ENCODE peak calls at places on chromosome 18, in six cellular contexts. One of them, this sample, is unnamed.

GRCh38 chr18:24837065-24837464 is 376.6 kb downstream of the HRH4 start:
- DNase-seq in spleen: no peak
- DNase-seq in CD8-positive, alpha-beta T cell: no peak
- DNase-seq in Right ventricle myocardium superior: no peak
- DNase-seq in NCI-H1092: no peak
- DNase-seq in NCI-H748 treated with DMSO at 0.1 percent for 48 hours: no peak
- DNase-seq in this sample: no peak

GRCh38 chr18:46754661-46755292 is 2.1 kb downstream of the ST8SIA5 start:
- DNase-seq in Right ventricle myocardium superior: no peak
- DNase-seq in spleen: no peak
- DNase-seq in NCI-H1092: peak; percentile 38
- DNase-seq in NCI-H748 treated with DMSO at 0.1 percent for 48 hours: peak; percentile 77
- DNase-seq in CD8-positive, alpha-beta T cell: no peak
- DNase-seq in this sample: no peak

GRCh38 chr18:45562567-45563479 is 52.5 kb upstream of the SLC14A2 start:
- DNase-seq in NCI-H748 treated with DMSO at 0.1 percent for 48 hours: no peak
- DNase-seq in Right ventricle myocardium superior: peak; percentile 76
- DNase-seq in CD8-positive, alpha-beta T cell: no peak
- DNase-seq in NCI-H1092: no peak
- DNase-seq in spleen: no peak
- DNase-seq in this sample: no peak

GRCh38 chr18:28735731-28736130 is 558.8 kb upstream of the CDH2 start:
- DNase-seq in Right ventricle myocardium superior: no peak
- DNase-seq in NCI-H748 treated with DMSO at 0.1 percent for 48 hours: no peak
- DNase-seq in CD8-positive, alpha-beta T cell: no peak
- DNase-seq in NCI-H1092: no peak
- DNase-seq in spleen: no peak
- DNase-seq in this sample: no peak

GRCh38 chr18:505483-506122 is 5.1 kb upstream of the COLEC12 start:
- DNase-seq in spleen: no peak
- DNase-seq in NCI-H1092: no peak
- DNase-seq in CD8-positive, alpha-beta T cell: no peak
- DNase-seq in Right ventricle myocardium superior: no peak
- DNase-seq in NCI-H748 treated with DMSO at 0.1 percent for 48 hours: peak; percentile 26
- DNase-seq in this sample: no peak

GRCh38 chr18:37564796-37565137 is 831 bp downstream of the CELF4 start:
- DNase-seq in NCI-H1092: no peak
- DNase-seq in Right ventricle myocardium superior: peak; percentile 67
- DNase-seq in CD8-positive, alpha-beta T cell: no peak
- DNase-seq in NCI-H748 treated with DMSO at 0.1 percent for 48 hours: no peak
- DNase-seq in spleen: peak; percentile 77
- DNase-seq in this sample: peak; percentile 75

GRCh38 chr18:24502621-24503020 is 42.2 kb downstream of the HRH4 start:
- DNase-seq in Right ventricle myocardium superior: no peak
- DNase-seq in CD8-positive, alpha-beta T cell: no peak
- DNase-seq in NCI-H1092: no peak
- DNase-seq in spleen: no peak
- DNase-seq in NCI-H748 treated with DMSO at 0.1 percent for 48 hours: peak; percentile 65
- DNase-seq in this sample: no peak

GRCh38 chr18:73613706-73614340 is 533.8 kb downstream of the FBXO15 start:
- DNase-seq in spleen: no peak
- DNase-seq in NCI-H748 treated with DMSO at 0.1 percent for 48 hours: no peak
- DNase-seq in Right ventricle myocardium superior: no peak
- DNase-seq in CD8-positive, alpha-beta T cell: no peak
- DNase-seq in NCI-H1092: no peak
- DNase-seq in this sample: no peak

GRCh38 chr18:59691046-59691395 is 6.2 kb downstream of the CCBE1 start:
- DNase-seq in NCI-H1092: peak; percentile 17
- DNase-seq in NCI-H748 treated with DMSO at 0.1 percent for 48 hours: no peak
- DNase-seq in spleen: no peak
- DNase-seq in Right ventricle myocardium superior: no peak
- DNase-seq in CD8-positive, alpha-beta T cell: no peak
- DNase-seq in this sample: no peak

GRCh38 chr18:33576999-33577687 is 876 bp upstream of the ASXL3 start:
- DNase-seq in NCI-H1092: no peak
- DNase-seq in CD8-positive, alpha-beta T cell: no peak
- DNase-seq in spleen: no peak
- DNase-seq in NCI-H748 treated with DMSO at 0.1 percent for 48 hours: peak; percentile 20
- DNase-seq in Right ventricle myocardium superior: no peak
- DNase-seq in this sample: no peak

GRCh38 chr18:58025733-58026132 is 18.3 kb upstream of the NEDD4L start:
- DNase-seq in CD8-positive, alpha-beta T cell: no peak
- DNase-seq in Right ventricle myocardium superior: no peak
- DNase-seq in NCI-H1092: no peak
- DNase-seq in spleen: no peak
- DNase-seq in NCI-H748 treated with DMSO at 0.1 percent for 48 hours: no peak
- DNase-seq in this sample: no peak

GRCh38 chr18:10291568-10291981 is 162.9 kb upstream of the APCDD1 start:
- DNase-seq in CD8-positive, alpha-beta T cell: no peak
- DNase-seq in NCI-H748 treated with DMSO at 0.1 percent for 48 hours: no peak
- DNase-seq in Right ventricle myocardium superior: no peak
- DNase-seq in NCI-H1092: no peak
- DNase-seq in spleen: no peak
- DNase-seq in this sample: no peak

GRCh38 chr18:48033770-48034650 is 103.6 kb upstream of the SMAD2 start:
- DNase-seq in CD8-positive, alpha-beta T cell: no peak
- DNase-seq in NCI-H748 treated with DMSO at 0.1 percent for 48 hours: no peak
- DNase-seq in NCI-H1092: no peak
- DNase-seq in Right ventricle myocardium superior: no peak
- DNase-seq in spleen: peak; percentile 62
- DNase-seq in this sample: peak; percentile 75

GRCh38 chr18:75502286-75502685 is 74.8 kb upstream of the SMIM21 start:
- DNase-seq in spleen: no peak
- DNase-seq in Right ventricle myocardium superior: no peak
- DNase-seq in NCI-H1092: no peak
- DNase-seq in CD8-positive, alpha-beta T cell: no peak
- DNase-seq in NCI-H748 treated with DMSO at 0.1 percent for 48 hours: no peak
- DNase-seq in this sample: no peak

GRCh38 chr18:48860276-48861180 is 90.2 kb downstream of the SMAD7 start:
- DNase-seq in spleen: peak; percentile 45
- DNase-seq in NCI-H1092: peak; percentile 63
- DNase-seq in Right ventricle myocardium superior: no peak
- DNase-seq in CD8-positive, alpha-beta T cell: no peak
- DNase-seq in NCI-H748 treated with DMSO at 0.1 percent for 48 hours: no peak
- DNase-seq in this sample: no peak

GRCh38 chr18:60067426-60068210 is 167.8 kb downstream of the PMAIP1 start:
- DNase-seq in CD8-positive, alpha-beta T cell: no peak
- DNase-seq in NCI-H748 treated with DMSO at 0.1 percent for 48 hours: no peak
- DNase-seq in NCI-H1092: no peak
- DNase-seq in spleen: no peak
- DNase-seq in Right ventricle myocardium superior: no peak
- DNase-seq in this sample: no peak

GRCh38 chr18:23593720-23594119 is 7.4 kb upstream of the NPC1 start:
- DNase-seq in Right ventricle myocardium superior: no peak
- DNase-seq in NCI-H748 treated with DMSO at 0.1 percent for 48 hours: no peak
- DNase-seq in spleen: no peak
- DNase-seq in NCI-H1092: no peak
- DNase-seq in CD8-positive, alpha-beta T cell: no peak
- DNase-seq in this sample: no peak

GRCh38 chr18:22517356-22517755 is 99.6 kb upstream of the CTAGE1 start:
- DNase-seq in NCI-H1092: no peak
- DNase-seq in CD8-positive, alpha-beta T cell: no peak
- DNase-seq in Right ventricle myocardium superior: no peak
- DNase-seq in spleen: no peak
- DNase-seq in NCI-H748 treated with DMSO at 0.1 percent for 48 hours: no peak
- DNase-seq in this sample: no peak

GRCh38 chr18:59079264-59079972 is 60.3 kb upstream of the SEC11C start:
- DNase-seq in Right ventricle myocardium superior: no peak
- DNase-seq in NCI-H748 treated with DMSO at 0.1 percent for 48 hours: peak; percentile 64
- DNase-seq in spleen: no peak
- DNase-seq in CD8-positive, alpha-beta T cell: no peak
- DNase-seq in NCI-H1092: peak; percentile 60
- DNase-seq in this sample: no peak

GRCh38 chr18:73715228-73715670 is 432.4 kb downstream of the FBXO15 start:
- DNase-seq in NCI-H748 treated with DMSO at 0.1 percent for 48 hours: peak; percentile 33
- DNase-seq in NCI-H1092: no peak
- DNase-seq in CD8-positive, alpha-beta T cell: no peak
- DNase-seq in spleen: no peak
- DNase-seq in Right ventricle myocardium superior: no peak
- DNase-seq in this sample: no peak

GRCh38 chr18:56475250-56475649 is 163.1 kb downstream of the TXNL1 start:
- DNase-seq in Right ventricle myocardium superior: no peak
- DNase-seq in NCI-H748 treated with DMSO at 0.1 percent for 48 hours: no peak
- DNase-seq in NCI-H1092: no peak
- DNase-seq in spleen: no peak
- DNase-seq in CD8-positive, alpha-beta T cell: no peak
- DNase-seq in this sample: no peak

GRCh38 chr18:61829108-61829507 is 63.7 kb downstream of the RNF152 start:
- DNase-seq in Right ventricle myocardium superior: no peak
- DNase-seq in NCI-H748 treated with DMSO at 0.1 percent for 48 hours: no peak
- DNase-seq in spleen: no peak
- DNase-seq in CD8-positive, alpha-beta T cell: no peak
- DNase-seq in NCI-H1092: no peak
- DNase-seq in this sample: no peak

GRCh38 chr18:48455555-48456478 is 46.6 kb upstream of the ZBTB7C start:
- DNase-seq in CD8-positive, alpha-beta T cell: peak; percentile 35
- DNase-seq in spleen: no peak
- DNase-seq in NCI-H1092: no peak
- DNase-seq in NCI-H748 treated with DMSO at 0.1 percent for 48 hours: no peak
- DNase-seq in Right ventricle myocardium superior: no peak
- DNase-seq in this sample: no peak

GRCh38 chr18:34222396-34223163 is 2.1 kb downstream of the NOL4 start:
- DNase-seq in Right ventricle myocardium superior: peak; percentile 42
- DNase-seq in spleen: peak; percentile 70
- DNase-seq in CD8-positive, alpha-beta T cell: no peak
- DNase-seq in NCI-H1092: peak; percentile 84
- DNase-seq in NCI-H748 treated with DMSO at 0.1 percent for 48 hours: peak; percentile 79
- DNase-seq in this sample: peak; percentile 88

GRCh38 chr18:47893939-47894699 is 36.3 kb downstream of the SMAD2 start:
- DNase-seq in NCI-H1092: no peak
- DNase-seq in Right ventricle myocardium superior: no peak
- DNase-seq in spleen: no peak
- DNase-seq in CD8-positive, alpha-beta T cell: no peak
- DNase-seq in NCI-H748 treated with DMSO at 0.1 percent for 48 hours: no peak
- DNase-seq in this sample: no peak

GRCh38 chr18:38606841-38607240 is 1041.2 kb upstream of the CELF4 start:
- DNase-seq in NCI-H1092: no peak
- DNase-seq in NCI-H748 treated with DMSO at 0.1 percent for 48 hours: no peak
- DNase-seq in Right ventricle myocardium superior: no peak
- DNase-seq in spleen: no peak
- DNase-seq in CD8-positive, alpha-beta T cell: no peak
- DNase-seq in this sample: no peak

GRCh38 chr18:59952283-59953007 is 52.6 kb downstream of the PMAIP1 start:
- DNase-seq in CD8-positive, alpha-beta T cell: no peak
- DNase-seq in NCI-H748 treated with DMSO at 0.1 percent for 48 hours: peak; percentile 40
- DNase-seq in NCI-H1092: no peak
- DNase-seq in Right ventricle myocardium superior: no peak
- DNase-seq in spleen: no peak
- DNase-seq in this sample: no peak

GRCh38 chr18:3281456-3282400 is 19.8 kb downstream of the MYL12B start:
- DNase-seq in NCI-H1092: peak; percentile 42
- DNase-seq in Right ventricle myocardium superior: no peak
- DNase-seq in spleen: no peak
- DNase-seq in CD8-positive, alpha-beta T cell: no peak
- DNase-seq in NCI-H748 treated with DMSO at 0.1 percent for 48 hours: peak; percentile 67
- DNase-seq in this sample: no peak

GRCh38 chr18:457120-457519 is 43.4 kb downstream of the COLEC12 start:
- DNase-seq in CD8-positive, alpha-beta T cell: no peak
- DNase-seq in NCI-H1092: no peak
- DNase-seq in Right ventricle myocardium superior: peak; percentile 70
- DNase-seq in spleen: no peak
- DNase-seq in NCI-H748 treated with DMSO at 0.1 percent for 48 hours: no peak
- DNase-seq in this sample: no peak

GRCh38 chr18:38421016-38421415 is 855.4 kb upstream of the CELF4 start:
- DNase-seq in spleen: no peak
- DNase-seq in CD8-positive, alpha-beta T cell: no peak
- DNase-seq in Right ventricle myocardium superior: no peak
- DNase-seq in NCI-H1092: no peak
- DNase-seq in NCI-H748 treated with DMSO at 0.1 percent for 48 hours: no peak
- DNase-seq in this sample: no peak

GRCh38 chr18:12236934-12237832 is 17.0 kb upstream of the CIDEA start:
- DNase-seq in spleen: peak; percentile 91
- DNase-seq in CD8-positive, alpha-beta T cell: peak; percentile 42
- DNase-seq in NCI-H748 treated with DMSO at 0.1 percent for 48 hours: peak; percentile 9
- DNase-seq in NCI-H1092: peak; percentile 14
- DNase-seq in Right ventricle myocardium superior: peak; percentile 88
- DNase-seq in this sample: no peak

GRCh38 chr18:79512461-79513380 is 117.0 kb downstream of the NFATC1 start:
- DNase-seq in spleen: peak; percentile 74
- DNase-seq in NCI-H748 treated with DMSO at 0.1 percent for 48 hours: no peak
- DNase-seq in Right ventricle myocardium superior: no peak
- DNase-seq in NCI-H1092: no peak
- DNase-seq in CD8-positive, alpha-beta T cell: no peak
- DNase-seq in this sample: peak; percentile 82

GRCh38 chr18:50696929-50697328 is 122.9 kb downstream of the MRO start:
- DNase-seq in NCI-H748 treated with DMSO at 0.1 percent for 48 hours: no peak
- DNase-seq in CD8-positive, alpha-beta T cell: no peak
- DNase-seq in Right ventricle myocardium superior: no peak
- DNase-seq in NCI-H1092: no peak
- DNase-seq in spleen: no peak
- DNase-seq in this sample: peak; percentile 83

GRCh38 chr18:61694236-61694635 is 198.6 kb downstream of the RNF152 start:
- DNase-seq in spleen: no peak
- DNase-seq in CD8-positive, alpha-beta T cell: no peak
- DNase-seq in Right ventricle myocardium superior: no peak
- DNase-seq in NCI-H748 treated with DMSO at 0.1 percent for 48 hours: no peak
- DNase-seq in NCI-H1092: no peak
- DNase-seq in this sample: no peak

GRCh38 chr18:57430166-57430958 is 4.8 kb upstream of the ONECUT2 start:
- DNase-seq in spleen: no peak
- DNase-seq in Right ventricle myocardium superior: no peak
- DNase-seq in NCI-H748 treated with DMSO at 0.1 percent for 48 hours: no peak
- DNase-seq in CD8-positive, alpha-beta T cell: no peak
- DNase-seq in NCI-H1092: no peak
- DNase-seq in this sample: no peak

GRCh38 chr18:79873449-79874110 is 75.8 kb downstream of the KCNG2 start:
- DNase-seq in NCI-H1092: no peak
- DNase-seq in Right ventricle myocardium superior: peak; percentile 44
- DNase-seq in spleen: peak; percentile 63
- DNase-seq in NCI-H748 treated with DMSO at 0.1 percent for 48 hours: no peak
- DNase-seq in CD8-positive, alpha-beta T cell: no peak
- DNase-seq in this sample: peak; percentile 88

GRCh38 chr18:36302676-36303075 is 5.2 kb downstream of the FHOD3 start:
- DNase-seq in spleen: no peak
- DNase-seq in CD8-positive, alpha-beta T cell: no peak
- DNase-seq in NCI-H1092: no peak
- DNase-seq in NCI-H748 treated with DMSO at 0.1 percent for 48 hours: no peak
- DNase-seq in Right ventricle myocardium superior: no peak
- DNase-seq in this sample: no peak

GRCh38 chr18:111292-112014 is 46.9 kb upstream of the USP14 start:
- DNase-seq in CD8-positive, alpha-beta T cell: peak; percentile 66
- DNase-seq in NCI-H1092: no peak
- DNase-seq in Right ventricle myocardium superior: peak; percentile 67
- DNase-seq in spleen: peak; percentile 89
- DNase-seq in NCI-H748 treated with DMSO at 0.1 percent for 48 hours: no peak
- DNase-seq in this sample: peak; percentile 92

GRCh38 chr18:70705831-70706416 is 417.1 kb downstream of the SOCS6 start:
- DNase-seq in spleen: no peak
- DNase-seq in NCI-H1092: no peak
- DNase-seq in CD8-positive, alpha-beta T cell: no peak
- DNase-seq in Right ventricle myocardium superior: no peak
- DNase-seq in NCI-H748 treated with DMSO at 0.1 percent for 48 hours: no peak
- DNase-seq in this sample: no peak

This sample was measured in mesenteric fat pad.